ENCODE peak calls at places on chromosomes 16 and 17, in six cellular contexts. One of them, this sample, is unnamed.
A peak's percentile ranks its signal among the peaks of the same experiment; 100 is the strongest.

GRCh38 chr17:13230350-13230900 is 212.6 kb upstream of the ELAC2 start:
- DNase-seq in brain microvascular endothelial cell: no peak
- DNase-seq in heart left ventricle: no peak
- DNase-seq in heart right ventricle: no peak
- DNase-seq in tibial nerve: no peak
- DNase-seq in dorsolateral prefrontal cortex: no peak
- DNase-seq in this sample: no peak

GRCh38 chr16:495127-495748 is 32.3 kb upstream of the CAPN15 start:
- DNase-seq in tibial nerve: no peak
- DNase-seq in heart left ventricle: no peak
- DNase-seq in brain microvascular endothelial cell: peak; percentile 13
- DNase-seq in dorsolateral prefrontal cortex: no peak
- DNase-seq in heart right ventricle: no peak
- DNase-seq in this sample: no peak

GRCh38 chr17:7580631-7581554 is 1.5 kb downstream of the CD68 start:
- DNase-seq in dorsolateral prefrontal cortex: no peak
- DNase-seq in heart left ventricle: no peak
- DNase-seq in brain microvascular endothelial cell: no peak
- DNase-seq in heart right ventricle: no peak
- DNase-seq in tibial nerve: no peak
- DNase-seq in this sample: no peak

GRCh38 chr16:14394834-14395233 is 235.2 kb downstream of the PARN start:
- DNase-seq in dorsolateral prefrontal cortex: no peak
- DNase-seq in tibial nerve: no peak
- DNase-seq in heart left ventricle: no peak
- DNase-seq in heart right ventricle: no peak
- DNase-seq in brain microvascular endothelial cell: no peak
- DNase-seq in this sample: no peak

GRCh38 chr16:56936950-56937349 is 5.0 kb downstream of the HERPUD1 start:
- DNase-seq in heart right ventricle: no peak
- DNase-seq in brain microvascular endothelial cell: no peak
- DNase-seq in heart left ventricle: no peak
- DNase-seq in tibial nerve: no peak
- DNase-seq in dorsolateral prefrontal cortex: no peak
- DNase-seq in this sample: no peak

GRCh38 chr17:40548982-40549680 is 16.1 kb downstream of the CCR7 start:
- DNase-seq in dorsolateral prefrontal cortex: peak; percentile 1
- DNase-seq in heart left ventricle: peak; percentile 17
- DNase-seq in heart right ventricle: no peak
- DNase-seq in tibial nerve: peak; percentile 63
- DNase-seq in brain microvascular endothelial cell: peak; percentile 88
- DNase-seq in this sample: no peak

GRCh38 chr16:67397812-67398545 is 4.7 kb upstream of the TPPP3 start:
- DNase-seq in heart right ventricle: no peak
- DNase-seq in brain microvascular endothelial cell: no peak
- DNase-seq in heart left ventricle: no peak
- DNase-seq in dorsolateral prefrontal cortex: no peak
- DNase-seq in tibial nerve: no peak
- DNase-seq in this sample: no peak

GRCh38 chr17:19409509-19409908 is 1.5 kb upstream of the RNF112 start:
- DNase-seq in heart right ventricle: no peak
- DNase-seq in dorsolateral prefrontal cortex: no peak
- DNase-seq in brain microvascular endothelial cell: peak; percentile 60
- DNase-seq in tibial nerve: no peak
- DNase-seq in heart left ventricle: no peak
- DNase-seq in this sample: no peak

GRCh38 chr17:45581860-45582259 is 91.3 kb upstream of the PLEKHM1 start:
- DNase-seq in dorsolateral prefrontal cortex: no peak
- DNase-seq in heart right ventricle: no peak
- DNase-seq in brain microvascular endothelial cell: no peak
- DNase-seq in tibial nerve: no peak
- DNase-seq in heart left ventricle: no peak
- DNase-seq in this sample: no peak

GRCh38 chr17:48905987-48906515 is 2.2 kb upstream of the UBE2Z start:
- DNase-seq in brain microvascular endothelial cell: no peak
- DNase-seq in heart left ventricle: no peak
- DNase-seq in tibial nerve: no peak
- DNase-seq in dorsolateral prefrontal cortex: no peak
- DNase-seq in heart right ventricle: no peak
- DNase-seq in this sample: no peak

GRCh38 chr17:39800540-39800939 is 62.8 kb downstream of the GRB7 start:
- DNase-seq in brain microvascular endothelial cell: no peak
- DNase-seq in tibial nerve: no peak
- DNase-seq in heart left ventricle: no peak
- DNase-seq in heart right ventricle: no peak
- DNase-seq in dorsolateral prefrontal cortex: no peak
- DNase-seq in this sample: no peak

GRCh38 chr17:70947636-70948565 is 778.6 kb downstream of the KCNJ2 start:
- DNase-seq in heart right ventricle: no peak
- DNase-seq in dorsolateral prefrontal cortex: no peak
- DNase-seq in tibial nerve: no peak
- DNase-seq in brain microvascular endothelial cell: no peak
- DNase-seq in heart left ventricle: no peak
- DNase-seq in this sample: no peak

GRCh38 chr17:47895254-47895855 is 681 bp upstream of the SP2 start:
- DNase-seq in heart right ventricle: no peak
- DNase-seq in dorsolateral prefrontal cortex: no peak
- DNase-seq in heart left ventricle: no peak
- DNase-seq in brain microvascular endothelial cell: no peak
- DNase-seq in tibial nerve: no peak
- DNase-seq in this sample: no peak

GRCh38 chr16:70701596-70701995 is 15.7 kb upstream of the MTSS2 start:
- DNase-seq in heart right ventricle: no peak
- DNase-seq in dorsolateral prefrontal cortex: no peak
- DNase-seq in tibial nerve: no peak
- DNase-seq in brain microvascular endothelial cell: no peak
- DNase-seq in heart left ventricle: no peak
- DNase-seq in this sample: no peak

GRCh38 chr17:60109161-60109560 is 30.4 kb upstream of the HEATR6 start:
- DNase-seq in heart left ventricle: no peak
- DNase-seq in dorsolateral prefrontal cortex: no peak
- DNase-seq in heart right ventricle: no peak
- DNase-seq in tibial nerve: no peak
- DNase-seq in brain microvascular endothelial cell: no peak
- DNase-seq in this sample: no peak

GRCh38 chr17:60106377-60107059 is 27.8 kb upstream of the HEATR6 start:
- DNase-seq in heart right ventricle: no peak
- DNase-seq in dorsolateral prefrontal cortex: no peak
- DNase-seq in tibial nerve: no peak
- DNase-seq in brain microvascular endothelial cell: peak; percentile 48
- DNase-seq in heart left ventricle: no peak
- DNase-seq in this sample: no peak

GRCh38 chr17:60110586-60110985 is 31.9 kb upstream of the HEATR6 start:
- DNase-seq in heart left ventricle: no peak
- DNase-seq in heart right ventricle: no peak
- DNase-seq in brain microvascular endothelial cell: no peak
- DNase-seq in tibial nerve: no peak
- DNase-seq in dorsolateral prefrontal cortex: no peak
- DNase-seq in this sample: no peak

GRCh38 chr17:60108712-60109111 is 30.0 kb upstream of the HEATR6 start:
- DNase-seq in dorsolateral prefrontal cortex: no peak
- DNase-seq in heart left ventricle: no peak
- DNase-seq in heart right ventricle: no peak
- DNase-seq in tibial nerve: no peak
- DNase-seq in brain microvascular endothelial cell: no peak
- DNase-seq in this sample: no peak

GRCh38 chr17:60107526-60108257 is 29.0 kb upstream of the HEATR6 start:
- DNase-seq in heart left ventricle: no peak
- DNase-seq in tibial nerve: no peak
- DNase-seq in dorsolateral prefrontal cortex: no peak
- DNase-seq in brain microvascular endothelial cell: no peak
- DNase-seq in heart right ventricle: no peak
- DNase-seq in this sample: no peak
- TF ChIP-seq CTCF in heart left ventricle: no peak
- TF ChIP-seq CTCF in tibial nerve: no peak
- TF ChIP-seq CTCF in dorsolateral prefrontal cortex: no peak
- TF ChIP-seq CTCF in brain microvascular endothelial cell: peak; percentile 24
- TF ChIP-seq CTCF in heart right ventricle: no peak
- TF ChIP-seq CTCF in this sample: no peak

GRCh38 chr17:57603978-57604377 is 141.1 kb downstream of the CCDC182 start:
- DNase-seq in heart right ventricle: no peak
- DNase-seq in heart left ventricle: peak; percentile 37
- DNase-seq in dorsolateral prefrontal cortex: no peak
- DNase-seq in tibial nerve: no peak
- DNase-seq in brain microvascular endothelial cell: no peak
- DNase-seq in this sample: no peak

GRCh38 chr17:57603541-57603940 is 141.6 kb downstream of the CCDC182 start:
- DNase-seq in dorsolateral prefrontal cortex: no peak
- DNase-seq in heart right ventricle: no peak
- DNase-seq in brain microvascular endothelial cell: no peak
- DNase-seq in heart left ventricle: no peak
- DNase-seq in tibial nerve: no peak
- DNase-seq in this sample: no peak

GRCh38 chr17:57604771-57605733 is 140.0 kb downstream of the CCDC182 start:
- DNase-seq in heart left ventricle: peak; percentile 57
- DNase-seq in tibial nerve: no peak
- DNase-seq in dorsolateral prefrontal cortex: peak; percentile 23
- DNase-seq in brain microvascular endothelial cell: peak; percentile 45
- DNase-seq in heart right ventricle: peak; percentile 73
- DNase-seq in this sample: no peak

GRCh38 chr17:57601328-57601727 is 143.8 kb downstream of the CCDC182 start:
- DNase-seq in dorsolateral prefrontal cortex: no peak
- DNase-seq in heart left ventricle: no peak
- DNase-seq in tibial nerve: no peak
- DNase-seq in heart right ventricle: no peak
- DNase-seq in brain microvascular endothelial cell: no peak
- DNase-seq in this sample: no peak

GRCh38 chr17:57602896-57603295 is 142.2 kb downstream of the CCDC182 start:
- DNase-seq in tibial nerve: no peak
- DNase-seq in heart right ventricle: no peak
- DNase-seq in heart left ventricle: no peak
- DNase-seq in dorsolateral prefrontal cortex: peak; percentile 18
- DNase-seq in brain microvascular endothelial cell: no peak
- DNase-seq in this sample: no peak
- H3K27ac ChIP-seq in tibial nerve: no peak overlapping the region
- H3K27ac ChIP-seq in heart right ventricle: peak overlapping the region; percentile 95
- H3K27ac ChIP-seq in heart left ventricle: no peak overlapping the region
- H3K27ac ChIP-seq in dorsolateral prefrontal cortex: no peak overlapping the region
- H3K27ac ChIP-seq in brain microvascular endothelial cell: no peak overlapping the region
- H3K27ac ChIP-seq in this sample: no peak overlapping the region

DNA sequence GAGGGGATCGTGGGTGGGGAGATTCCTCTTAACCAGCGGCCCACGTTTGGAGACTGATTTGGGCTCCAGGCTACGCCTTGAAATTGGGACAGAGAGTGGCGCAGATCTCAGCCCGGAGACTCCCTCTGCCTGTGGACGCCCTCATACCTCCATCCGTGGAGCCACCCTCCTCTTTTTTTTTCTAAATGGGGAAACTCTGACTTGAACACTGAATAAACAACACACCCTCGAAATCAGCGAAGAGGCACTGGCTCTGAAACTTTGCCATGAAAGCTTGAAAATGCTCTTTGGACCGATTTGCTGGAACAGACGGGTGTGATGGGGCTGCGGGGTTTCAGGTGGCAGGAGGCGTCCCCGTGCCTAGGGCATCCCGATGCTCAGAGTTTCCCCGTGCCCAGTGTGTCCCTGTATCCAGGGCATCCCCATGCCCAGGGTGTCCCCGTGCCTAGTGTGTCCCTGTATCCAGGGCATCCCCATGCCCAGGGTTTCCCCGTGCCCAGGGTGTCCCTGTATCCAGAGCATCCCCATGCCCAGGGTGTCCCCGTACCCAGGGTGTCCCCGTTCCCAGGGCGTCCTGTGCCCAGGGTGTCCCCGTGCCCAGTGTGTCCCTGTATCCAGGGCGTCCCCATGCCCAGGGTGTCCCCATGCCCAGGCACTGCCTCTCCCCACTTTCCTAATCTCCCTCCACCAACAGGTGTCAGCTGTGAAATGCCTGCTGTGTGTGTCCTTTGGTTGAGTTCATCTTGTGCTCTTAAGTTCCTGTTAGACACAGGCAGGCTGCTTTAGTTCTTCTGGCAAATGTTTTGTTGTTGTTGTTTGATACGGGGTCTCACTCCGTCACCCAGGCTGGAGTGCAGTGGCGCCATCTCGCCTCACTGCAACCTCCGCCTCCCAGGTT is 187.0 kb downstream of the SEC14L1 start:
- DNase-seq in brain microvascular endothelial cell: no peak
- DNase-seq in dorsolateral prefrontal cortex: peak; percentile 37
- DNase-seq in heart right ventricle: no peak
- DNase-seq in heart left ventricle: peak; percentile 15
- DNase-seq in tibial nerve: peak; percentile 11
- DNase-seq in this sample: no peak
- H3K4me3 ChIP-seq in brain microvascular endothelial cell: no peak overlapping the region
- H3K4me3 ChIP-seq in dorsolateral prefrontal cortex: no peak overlapping the region
- H3K4me3 ChIP-seq in heart right ventricle: no peak overlapping the region
- H3K4me3 ChIP-seq in heart left ventricle: no peak overlapping the region
- H3K4me3 ChIP-seq in tibial nerve: no peak overlapping the region
- H3K4me3 ChIP-seq in this sample: no peak overlapping the region

GRCh38 chr16:30523768-30524574 is 2.4 kb downstream of the ZNF768 start:
- DNase-seq in brain microvascular endothelial cell: peak; percentile 33
- DNase-seq in tibial nerve: no peak
- DNase-seq in heart left ventricle: no peak
- DNase-seq in heart right ventricle: no peak
- DNase-seq in dorsolateral prefrontal cortex: no peak
- DNase-seq in this sample: no peak

GRCh38 chr16:30521476-30521872 is 4.9 kb downstream of the ZNF768 start:
- DNase-seq in heart right ventricle: no peak
- DNase-seq in brain microvascular endothelial cell: no peak
- DNase-seq in dorsolateral prefrontal cortex: no peak
- DNase-seq in heart left ventricle: no peak
- DNase-seq in tibial nerve: no peak
- DNase-seq in this sample: no peak

GRCh38 chr16:30524575-30525571 is 1.5 kb downstream of the ZNF768 start:
- DNase-seq in tibial nerve: no peak
- DNase-seq in dorsolateral prefrontal cortex: no peak
- DNase-seq in brain microvascular endothelial cell: no peak
- DNase-seq in heart right ventricle: no peak
- DNase-seq in heart left ventricle: no peak
- DNase-seq in this sample: no peak

GRCh38 chr16:30519120-30520049 is 7.0 kb downstream of the ZNF768 start:
- DNase-seq in tibial nerve: no peak
- DNase-seq in dorsolateral prefrontal cortex: no peak
- DNase-seq in brain microvascular endothelial cell: no peak
- DNase-seq in heart left ventricle: no peak
- DNase-seq in heart right ventricle: no peak
- DNase-seq in this sample: no peak

DNA sequence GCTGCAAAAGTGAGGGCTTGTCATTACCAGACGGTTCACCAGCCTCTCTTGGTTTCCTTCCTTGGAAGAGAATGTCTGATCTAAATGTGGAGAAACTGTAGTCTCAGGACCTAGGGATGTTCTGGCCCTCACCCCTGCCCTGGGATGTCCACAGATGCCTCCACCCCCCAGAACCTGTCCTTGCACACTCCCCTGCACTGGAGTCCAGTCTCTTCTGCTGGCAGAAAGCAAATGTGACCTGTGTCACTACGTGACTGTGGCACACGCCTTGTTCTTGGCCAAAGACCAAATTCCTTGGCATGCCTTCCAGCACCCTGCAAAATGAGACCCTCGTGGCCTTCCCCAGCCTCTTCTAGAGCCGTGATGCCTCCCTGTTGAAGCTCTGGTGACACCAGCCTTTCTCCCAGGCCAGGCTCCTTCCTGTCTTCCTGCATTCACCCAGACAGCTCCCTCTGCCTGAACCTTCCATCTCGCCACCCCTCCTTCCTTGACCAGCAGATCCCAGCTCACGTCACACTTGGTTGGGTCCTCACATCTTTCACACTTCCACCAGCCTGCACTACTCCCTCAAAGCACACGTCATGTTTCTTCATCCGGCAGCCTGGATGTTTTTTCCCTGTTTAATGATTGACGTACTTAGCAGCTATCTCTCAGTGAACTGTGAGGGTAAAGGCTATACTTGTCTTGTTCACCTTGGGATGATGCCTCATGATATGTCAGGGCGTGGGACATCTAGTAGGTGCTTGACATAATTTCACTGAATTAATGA is 4.3 kb downstream of the ZNF768 start:
- DNase-seq in dorsolateral prefrontal cortex: no peak
- DNase-seq in heart left ventricle: no peak
- DNase-seq in heart right ventricle: no peak
- DNase-seq in brain microvascular endothelial cell: no peak
- DNase-seq in tibial nerve: no peak
- DNase-seq in this sample: no peak
- TF ChIP-seq CTCF in dorsolateral prefrontal cortex: no peak
- TF ChIP-seq CTCF in heart left ventricle: no peak
- TF ChIP-seq CTCF in heart right ventricle: no peak
- TF ChIP-seq CTCF in brain microvascular endothelial cell: no peak
- TF ChIP-seq CTCF in tibial nerve: no peak
- TF ChIP-seq CTCF in this sample: no peak

This sample was measured in thoracic aorta.